ENCODE peak calls at places on chromosome 6, in four cellular contexts. I is hypothalamus, G is D341Med, Q is lower lobe of right lung. Y is an unnamed sample.

GRCh38 chr6:88725111-88725711 is 238.2 kb downstream of the RNGTT start:
- DNase-seq in Q (no peak), G (peak; percentile 64), I (peak; percentile 3), Y (peak; percentile 23)

GRCh38 chr6:87714093-87714809 is 12.2 kb upstream of the AKIRIN2 start:
- DNase-seq in G (no peak), I (no peak), Q (no peak), Y (no peak)

GRCh38 chr6:53896237-53896636 is 101.4 kb downstream of the LRRC1 start:
- DNase-seq in Q (no peak), I (no peak), G (no peak), Y (no peak)

GRCh38 chr6:15244605-15245360 is 1.1 kb upstream of the JARID2 start:
- DNase-seq in G (peak; percentile 83), Q (peak; percentile 84), I (peak; percentile 82), Y (peak; percentile 46)

GRCh38 chr6:33694401-33694931 is 17.0 kb downstream of the UQCC2 start:
- DNase-seq in I (no peak), Q (peak; percentile 47), G (peak; percentile 90), Y (no peak)

GRCh38 chr6:7261030-7261841 is 51.8 kb downstream of the SSR1 start:
- DNase-seq in I (peak; percentile 78), G (peak; percentile 94), Q (peak; percentile 92), Y (peak; percentile 79)

GRCh38 chr6:32460528-32460927 is 20.8 kb downstream of the HLA-DRA start:
- DNase-seq in G (no peak), Q (no peak), I (no peak), Y (no peak)

GRCh38 chr6:3194535-3195376 is 32.7 kb downstream of the TUBB2B start:
- DNase-seq in G (no peak), I (peak; percentile 47), Q (no peak), Y (no peak)

GRCh38 chr6:136549359-136550044 is 720 bp downstream of the MAP7 start:
- DNase-seq in G (peak; percentile 23), I (peak; percentile 27), Q (peak; percentile 50), Y (peak; percentile 38)

GRCh38 chr6:25253371-25253770 is 25.8 kb upstream of the CARMIL1 start:
- DNase-seq in I (no peak), Q (no peak), G (no peak), Y (no peak)

GRCh38 chr6:81304486-81304885 is 448.0 kb downstream of the TENT5A start:
- DNase-seq in Q (no peak), I (no peak), G (no peak), Y (no peak)

GRCh38 chr6:142693446-142693845 is 251.5 kb downstream of the HIVEP2 start:
- DNase-seq in G (no peak), Q (no peak), I (no peak), Y (no peak)

GRCh38 chr6:131929227-131929626 is 21.9 kb downstream of the CCN2 start:
- DNase-seq in G (no peak), I (no peak), Q (no peak), Y (no peak)

GRCh38 chr6:54307412-54308036 is 717 bp upstream of the TINAG start:
- DNase-seq in G (no peak), I (no peak), Q (no peak), Y (no peak)

GRCh38 chr6:165939047-165939446 is 228.6 kb downstream of the TBXT start:
- DNase-seq in G (no peak), Q (no peak), I (no peak), Y (no peak)

GRCh38 chr6:17212541-17213371 is 68.4 kb upstream of the RBM24 start:
- DNase-seq in G (no peak), I (peak; percentile 10), Q (no peak), Y (no peak)

GRCh38 chr6:136323431-136324112 is 33.9 kb upstream of the BCLAF1 start:
- DNase-seq in G (peak; percentile 57), I (no peak), Q (no peak), Y (no peak)

GRCh38 chr6:130076512-130076911 is 58.1 kb downstream of the L3MBTL3 start:
- DNase-seq in G (no peak), Q (no peak), I (no peak), Y (no peak)

GRCh38 chr6:160051390-160051789 is 70.2 kb upstream of the SLC22A1 start:
- DNase-seq in G (no peak), Q (no peak), I (no peak), Y (no peak)

Y was measured in HEK293T.